ENCODE peak calls at places on chromosomes 13 and 19, in eight cellular contexts. One of them, this sample, is unnamed. For H3K36me3 and H3K27me3, the result is how much of the 10 kb centered on the place peaks cover.

GRCh38 chr13:41061914-41062837 is 867 bp downstream of the WBP4 start:
- DNase-seq in BE2C: no peak
- DNase-seq in PC-3: peak
- DNase-seq in keratinocyte: no peak
- DNase-seq in kidney epithelial cell: no peak
- DNase-seq in fibroblast of lung: peak
- DNase-seq in right lobe of liver: no peak
- DNase-seq in stomach: no peak
- DNase-seq in this sample: no peak

GRCh38 chr19:37778613-37779138 is 710 bp downstream of the ZNF573 start:
- DNase-seq in kidney epithelial cell: no peak
- DNase-seq in right lobe of liver: no peak
- DNase-seq in BE2C: no peak
- DNase-seq in fibroblast of lung: peak
- DNase-seq in PC-3: no peak
- DNase-seq in keratinocyte: no peak
- DNase-seq in stomach: no peak
- DNase-seq in this sample: no peak

GRCh38 chr13:29905845-29906244 is 55.4 kb upstream of the UBL3 start:
- DNase-seq in kidney epithelial cell: no peak
- DNase-seq in right lobe of liver: peak
- DNase-seq in stomach: peak
- DNase-seq in keratinocyte: no peak
- DNase-seq in PC-3: peak
- DNase-seq in BE2C: no peak
- DNase-seq in fibroblast of lung: peak
- DNase-seq in this sample: no peak

GRCh38 chr13:47837104-47837880 is 163.8 kb downstream of the SUCLA2 start:
- DNase-seq in kidney epithelial cell: no peak
- DNase-seq in keratinocyte: no peak
- DNase-seq in stomach: no peak
- DNase-seq in BE2C: no peak
- DNase-seq in fibroblast of lung: no peak
- DNase-seq in right lobe of liver: no peak
- DNase-seq in PC-3: no peak
- DNase-seq in this sample: no peak

GRCh38 chr13:98873377-98874028 is 104.4 kb downstream of the DOCK9 start:
- DNase-seq in stomach: no peak
- DNase-seq in BE2C: no peak
- DNase-seq in fibroblast of lung: no peak
- DNase-seq in PC-3: no peak
- DNase-seq in keratinocyte: no peak
- DNase-seq in kidney epithelial cell: no peak
- DNase-seq in right lobe of liver: no peak
- DNase-seq in this sample: no peak

GRCh38 chr13:96769874-96770273 is 224.4 kb downstream of the OXGR1 start:
- DNase-seq in keratinocyte: no peak
- DNase-seq in BE2C: peak
- DNase-seq in PC-3: no peak
- DNase-seq in fibroblast of lung: no peak
- DNase-seq in kidney epithelial cell: no peak
- DNase-seq in right lobe of liver: no peak
- DNase-seq in stomach: no peak
- DNase-seq in this sample: no peak

GRCh38 chr13:25018729-25019115 is 77.2 kb upstream of the PABPC3 start:
- DNase-seq in stomach: no peak
- DNase-seq in BE2C: no peak
- DNase-seq in kidney epithelial cell: no peak
- DNase-seq in keratinocyte: no peak
- DNase-seq in PC-3: no peak
- DNase-seq in right lobe of liver: no peak
- DNase-seq in fibroblast of lung: no peak
- DNase-seq in this sample: no peak

GRCh38 chr19:10831980-10832658 is 3.9 kb downstream of the TMED1 start:
- DNase-seq in right lobe of liver: no peak
- DNase-seq in fibroblast of lung: no peak
- DNase-seq in PC-3: no peak
- DNase-seq in BE2C: no peak
- DNase-seq in kidney epithelial cell: no peak
- DNase-seq in stomach: no peak
- DNase-seq in keratinocyte: no peak
- DNase-seq in this sample: no peak

GRCh38 chr19:15247107-15248014 is 15.1 kb upstream of the EPHX3 start:
- DNase-seq in keratinocyte: no peak
- DNase-seq in fibroblast of lung: no peak
- DNase-seq in right lobe of liver: no peak
- DNase-seq in kidney epithelial cell: no peak
- DNase-seq in BE2C: no peak
- DNase-seq in stomach: no peak
- DNase-seq in PC-3: no peak
- DNase-seq in this sample: no peak

GRCh38 chr13:109782066-109782822 is 4.1 kb downstream of the IRS2 start:
- DNase-seq in PC-3: no peak
- DNase-seq in BE2C: peak
- DNase-seq in stomach: no peak
- DNase-seq in fibroblast of lung: no peak
- DNase-seq in kidney epithelial cell: no peak
- DNase-seq in right lobe of liver: no peak
- DNase-seq in keratinocyte: no peak
- DNase-seq in this sample: no peak

GRCh38 chr19:2731181-2732117 is 8.4 kb downstream of the SLC39A3 start:
- DNase-seq in keratinocyte: no peak
- DNase-seq in kidney epithelial cell: no peak
- DNase-seq in BE2C: peak
- DNase-seq in PC-3: no peak
- DNase-seq in right lobe of liver: no peak
- DNase-seq in stomach: no peak
- DNase-seq in fibroblast of lung: no peak
- DNase-seq in this sample: no peak

GRCh38 chr19:6091771-6092291 is 18.5 kb downstream of the RFX2 start:
- DNase-seq in BE2C: no peak
- DNase-seq in keratinocyte: no peak
- DNase-seq in stomach: no peak
- DNase-seq in kidney epithelial cell: no peak
- DNase-seq in right lobe of liver: no peak
- DNase-seq in fibroblast of lung: peak
- DNase-seq in PC-3: no peak
- DNase-seq in this sample: no peak

GRCh38 chr13:69935043-69935442 is 172.6 kb upstream of the ATXN8OS start:
- DNase-seq in stomach: no peak
- DNase-seq in right lobe of liver: no peak
- DNase-seq in keratinocyte: no peak
- DNase-seq in kidney epithelial cell: no peak
- DNase-seq in fibroblast of lung: no peak
- DNase-seq in PC-3: peak
- DNase-seq in BE2C: peak
- DNase-seq in this sample: no peak

GRCh38 chr19:29506619-29506911 is 19.2 kb upstream of the VSTM2B start:
- DNase-seq in right lobe of liver: no peak
- DNase-seq in stomach: no peak
- DNase-seq in fibroblast of lung: no peak
- DNase-seq in kidney epithelial cell: no peak
- DNase-seq in keratinocyte: no peak
- DNase-seq in BE2C: no peak
- DNase-seq in PC-3: no peak
- DNase-seq in this sample: no peak

GRCh38 chr13:59016250-59016649 is 1147.5 kb downstream of the DIAPH3 start:
- DNase-seq in keratinocyte: no peak
- DNase-seq in right lobe of liver: no peak
- DNase-seq in PC-3: no peak
- DNase-seq in fibroblast of lung: peak
- DNase-seq in BE2C: no peak
- DNase-seq in stomach: no peak
- DNase-seq in kidney epithelial cell: no peak
- DNase-seq in this sample: no peak

GRCh38 chr13:29532821-29533220 is 62.7 kb downstream of the SLC7A1 start:
- DNase-seq in stomach: no peak
- DNase-seq in fibroblast of lung: peak
- DNase-seq in right lobe of liver: no peak
- DNase-seq in BE2C: no peak
- DNase-seq in PC-3: no peak
- DNase-seq in keratinocyte: no peak
- DNase-seq in kidney epithelial cell: no peak
- DNase-seq in this sample: no peak

GRCh38 chr19:6725513-6726231 is 5.2 kb upstream of the C3 start:
- DNase-seq in fibroblast of lung: no peak
- DNase-seq in kidney epithelial cell: no peak
- DNase-seq in stomach: no peak
- DNase-seq in right lobe of liver: peak
- DNase-seq in BE2C: no peak
- DNase-seq in keratinocyte: no peak
- DNase-seq in PC-3: no peak
- DNase-seq in this sample: no peak

GRCh38 chr19:3983936-3984583 is 1.2 kb downstream of the EEF2 start:
- DNase-seq in right lobe of liver: peak
- DNase-seq in fibroblast of lung: peak
- DNase-seq in kidney epithelial cell: no peak
- DNase-seq in PC-3: peak
- DNase-seq in stomach: no peak
- DNase-seq in BE2C: no peak
- DNase-seq in keratinocyte: peak
- DNase-seq in this sample: no peak

GRCh38 chr19:19327672-19328071 is 7.0 kb downstream of the MAU2 start:
- DNase-seq in stomach: no peak
- DNase-seq in fibroblast of lung: no peak
- DNase-seq in BE2C: no peak
- DNase-seq in keratinocyte: no peak
- DNase-seq in right lobe of liver: no peak
- DNase-seq in kidney epithelial cell: no peak
- DNase-seq in PC-3: no peak
- DNase-seq in this sample: no peak
- H3K36me3 ChIP-seq in stomach: under half
- H3K36me3 ChIP-seq in fibroblast of lung: under half
- H3K36me3 ChIP-seq in BE2C: under half
- H3K36me3 ChIP-seq in keratinocyte: under half
- H3K36me3 ChIP-seq in right lobe of liver: under half
- H3K36me3 ChIP-seq in kidney epithelial cell: under half
- H3K36me3 ChIP-seq in PC-3: under half
- H3K36me3 ChIP-seq in this sample: under half

DNA sequence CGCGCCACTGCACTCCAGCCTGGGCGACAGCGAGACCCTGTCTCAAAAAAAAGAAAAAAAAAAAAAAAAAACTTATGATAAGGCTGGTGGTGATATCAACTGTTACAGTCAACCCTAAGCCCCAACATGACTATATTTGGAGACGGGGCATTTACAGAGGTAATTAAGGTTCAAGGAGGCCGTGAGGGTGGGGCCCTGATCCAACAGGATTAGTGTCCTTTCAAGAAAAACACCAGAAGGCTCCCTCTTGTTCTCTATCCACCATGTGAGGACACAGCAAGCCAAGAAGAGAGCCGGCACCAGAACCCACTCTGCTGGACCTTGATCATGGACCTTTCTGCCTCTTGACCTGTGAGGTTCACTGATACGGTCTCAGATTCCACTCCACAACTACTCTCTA is 14.1 kb downstream of the MIER2 start:
- DNase-seq in fibroblast of lung: no peak
- DNase-seq in stomach: no peak
- DNase-seq in PC-3: no peak
- DNase-seq in BE2C: no peak
- DNase-seq in kidney epithelial cell: no peak
- DNase-seq in keratinocyte: no peak
- DNase-seq in right lobe of liver: no peak
- DNase-seq in this sample: no peak
- H3K27me3 ChIP-seq in fibroblast of lung: under half
- H3K27me3 ChIP-seq in stomach: under half
- H3K27me3 ChIP-seq in PC-3: under half
- H3K27me3 ChIP-seq in BE2C: under half
- H3K27me3 ChIP-seq in kidney epithelial cell: under half
- H3K27me3 ChIP-seq in keratinocyte: under half
- H3K27me3 ChIP-seq in right lobe of liver: under half
- H3K27me3 ChIP-seq in this sample: under half

DNA sequence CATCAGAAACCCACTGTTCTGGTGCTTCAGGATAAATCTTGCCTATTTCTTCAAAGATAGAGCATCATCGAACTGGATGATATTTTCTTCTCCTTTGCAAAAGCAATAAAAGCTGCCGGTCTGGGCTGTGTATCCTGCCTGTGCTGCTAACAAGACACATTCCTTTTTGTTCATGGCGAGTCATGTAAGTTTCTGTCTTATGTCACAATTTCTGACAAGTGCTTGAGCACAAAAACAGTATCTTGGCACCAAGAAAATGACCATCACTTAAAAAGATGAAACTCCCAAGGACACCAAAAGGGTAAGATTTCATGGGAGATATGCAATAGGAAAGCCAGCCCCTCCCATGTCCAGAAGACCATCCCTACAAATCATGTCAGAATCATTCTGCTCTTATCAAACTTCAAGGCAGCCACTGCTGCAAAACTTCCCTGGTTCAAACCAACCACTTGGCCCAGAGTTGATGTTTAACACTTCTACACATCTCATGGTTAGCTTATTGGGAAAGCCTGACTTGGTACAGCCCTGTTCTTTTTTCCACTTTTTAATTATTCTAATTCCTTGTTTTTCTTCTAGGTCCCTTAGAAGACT is 375.4 kb upstream of the ZNF507 start:
- DNase-seq in keratinocyte: no peak
- DNase-seq in BE2C: no peak
- DNase-seq in PC-3: no peak
- DNase-seq in fibroblast of lung: no peak
- DNase-seq in kidney epithelial cell: no peak
- DNase-seq in right lobe of liver: no peak
- DNase-seq in stomach: no peak
- DNase-seq in this sample: no peak
- H3K36me3 ChIP-seq in keratinocyte: under half
- H3K36me3 ChIP-seq in BE2C: under half
- H3K36me3 ChIP-seq in PC-3: under half
- H3K36me3 ChIP-seq in fibroblast of lung: under half
- H3K36me3 ChIP-seq in kidney epithelial cell: under half
- H3K36me3 ChIP-seq in right lobe of liver: under half
- H3K36me3 ChIP-seq in stomach: under half
- H3K36me3 ChIP-seq in this sample: under half

GRCh38 chr13:52779028-52779612 is 39.5 kb upstream of the CNMD start:
- DNase-seq in kidney epithelial cell: no peak
- DNase-seq in PC-3: no peak
- DNase-seq in keratinocyte: no peak
- DNase-seq in right lobe of liver: no peak
- DNase-seq in fibroblast of lung: no peak
- DNase-seq in BE2C: no peak
- DNase-seq in stomach: no peak
- DNase-seq in this sample: no peak

GRCh38 chr13:52780092-52780491 is 40.5 kb upstream of the CNMD start:
- DNase-seq in stomach: no peak
- DNase-seq in right lobe of liver: no peak
- DNase-seq in fibroblast of lung: no peak
- DNase-seq in BE2C: no peak
- DNase-seq in kidney epithelial cell: no peak
- DNase-seq in keratinocyte: no peak
- DNase-seq in PC-3: no peak
- DNase-seq in this sample: no peak

DNA sequence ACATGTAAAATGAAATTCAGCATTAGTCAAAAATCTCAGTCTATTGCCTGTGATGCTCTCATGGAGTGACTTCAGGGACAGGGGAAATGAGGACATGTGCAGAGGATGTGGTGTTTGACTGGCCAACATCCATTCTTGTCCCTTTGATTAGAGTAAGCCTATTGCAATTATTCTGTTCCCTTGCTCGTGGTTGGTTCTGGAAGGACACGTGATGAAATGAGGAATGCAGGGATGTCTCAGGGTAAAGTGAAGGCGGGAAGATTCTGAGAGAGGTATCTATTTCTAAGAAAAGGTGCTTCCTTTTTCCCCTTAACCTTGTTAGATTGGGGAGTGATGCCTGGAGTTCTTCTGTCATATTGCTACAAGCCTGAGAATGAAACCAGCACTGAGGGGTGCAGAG is 37.1 kb upstream of the CNMD start:
- DNase-seq in kidney epithelial cell: no peak
- DNase-seq in stomach: no peak
- DNase-seq in PC-3: no peak
- DNase-seq in keratinocyte: no peak
- DNase-seq in BE2C: no peak
- DNase-seq in right lobe of liver: no peak
- DNase-seq in fibroblast of lung: no peak
- DNase-seq in this sample: no peak
- H3K27me3 ChIP-seq in kidney epithelial cell: under half
- H3K27me3 ChIP-seq in stomach: under half
- H3K27me3 ChIP-seq in PC-3: under half
- H3K27me3 ChIP-seq in keratinocyte: under half
- H3K27me3 ChIP-seq in BE2C: under half
- H3K27me3 ChIP-seq in right lobe of liver: under half
- H3K27me3 ChIP-seq in fibroblast of lung: under half
- H3K27me3 ChIP-seq in this sample: under half